ENCODE peak calls at places on chromosomes 11 and 22, in four cellular contexts. V is CD8-positive, alpha-beta T cell; C is NB4; X is A549. D is an unnamed sample.

GRCh38 chr11:122308286-122308685 is 192.3 kb upstream of the BLID start:
- DNase-seq in X (no peak), C (no peak), V (no peak), D (no peak)

GRCh38 chr11:114354076-114354475 is 46.2 kb downstream of the C11orf71 start:
- DNase-seq in V (no peak), C (no peak), X (no peak), D (no peak)

GRCh38 chr22:41781508-41781906 is 19.0 kb upstream of the CCDC134 start:
- DNase-seq in C (no peak), X (no peak), V (peak; percentile 44), D (no peak)

GRCh38 chr11:17550455-17551346 is 3.6 kb downstream of the OTOG start:
- DNase-seq in X (no peak), C (peak; percentile 54), V (no peak), D (no peak)

GRCh38 chr11:62546937-62547625 is 475 bp upstream of the AHNAK start:
- DNase-seq in X (peak; percentile 66), V (no peak), C (peak; percentile 81), D (no peak)

GRCh38 chr22:40265783-40266182 is 80.5 kb upstream of the ADSL start:
- DNase-seq in X (no peak), C (peak; percentile 48), V (no peak), D (peak; percentile 12)

GRCh38 chr22:24435861-24436351 is 8.5 kb downstream of the ADORA2A start:
- DNase-seq in V (no peak), X (no peak), C (no peak), D (no peak)

GRCh38 chr11:46239801-46240061 is 37.7 kb upstream of the CREB3L1 start:
- DNase-seq in V (no peak), C (no peak), X (no peak), D (no peak)

GRCh38 chr11:75485742-75486141 is 40.0 kb downstream of the GDPD5 start:
- DNase-seq in C (no peak), X (no peak), V (no peak), D (no peak)

GRCh38 chr11:105220175-105220574 is 80.6 kb upstream of the CARD18 start:
- DNase-seq in C (peak; percentile 55), X (no peak), V (no peak), D (no peak)

GRCh38 chr22:26648011-26648497 is 9.3 kb upstream of the MIAT start:
- DNase-seq in X (no peak), C (no peak), V (peak; percentile 59), D (peak; percentile 79)

GRCh38 chr22:19965771-19966709 is 24.4 kb upstream of the TXNRD2 start:
- DNase-seq in V (no peak), C (peak; percentile 68), X (no peak), D (no peak)

GRCh38 chr11:2093575-2094353 is 45.4 kb downstream of the IGF2 start:
- DNase-seq in V (no peak), C (no peak), X (no peak), D (no peak)

GRCh38 chr11:77710358-77710757 is 72.8 kb upstream of the CLNS1A start:
- DNase-seq in V (no peak), X (no peak), C (no peak), D (no peak)

GRCh38 chr22:11616811-11617210 is 3911.2 kb upstream of the OR11H1 start:
- DNase-seq in X (no peak), C (no peak), V (no peak), D (no peak)

GRCh38 chr22:23183107-23183698 is 2.9 kb downstream of the BCR start:
- DNase-seq in V (no peak), C (peak; percentile 61), X (no peak), D (peak; percentile 34)

GRCh38 chr11:26621147-26621546 is 49.1 kb upstream of the MUC15 start:
- DNase-seq in C (no peak), V (no peak), X (peak; percentile 78), D (no peak)

GRCh38 chr22:22754268-22754657 is 109.8 kb downstream of the GGTLC2 start:
- DNase-seq in C (no peak), V (no peak), X (no peak), D (no peak)

GRCh38 chr22:38205261-38206128 is 3.7 kb downstream of the MAFF start:
- DNase-seq in C (no peak), X (no peak), V (no peak), D (no peak)

GRCh38 chr11:61922539-61922938 is 5.2 kb upstream of the RAB3IL1 start:
- DNase-seq in C (peak; percentile 71), X (no peak), V (no peak), D (no peak)

GRCh38 chr11:79236541-79236971 is 204.3 kb downstream of the TENM4 start:
- DNase-seq in X (no peak), C (no peak), V (no peak), D (no peak)

GRCh38 chr11:114821626-114822025 is 143.3 kb downstream of the NXPE2 start:
- DNase-seq in V (no peak), C (peak; percentile 17), X (no peak), D (peak; percentile 52)

GRCh38 chr11:38543951-38544350 is 1945.9 kb upstream of the RAG2 start:
- DNase-seq in V (no peak), C (no peak), X (no peak), D (no peak)

GRCh38 chr11:67102664-67103063 is 16.4 kb upstream of the KDM2A start:
- DNase-seq in V (no peak), X (no peak), C (no peak), D (no peak)

GRCh38 chr11:125300791-125301218 is 136.3 kb downstream of the PKNOX2 start:
- DNase-seq in C (peak; percentile 8), X (peak; percentile 8), V (no peak), D (no peak)

GRCh38 chr11:124800226-124800929 is at the start of gene MSANTD2:
- DNase-seq in C (peak; percentile 83), V (peak; percentile 67), X (peak; percentile 68), D (peak; percentile 39)

GRCh38 chr11:118227865-118228785 is 3.3 kb upstream of the JAML start:
- DNase-seq in X (no peak), V (no peak), C (peak; percentile 81), D (no peak)

DNA sequence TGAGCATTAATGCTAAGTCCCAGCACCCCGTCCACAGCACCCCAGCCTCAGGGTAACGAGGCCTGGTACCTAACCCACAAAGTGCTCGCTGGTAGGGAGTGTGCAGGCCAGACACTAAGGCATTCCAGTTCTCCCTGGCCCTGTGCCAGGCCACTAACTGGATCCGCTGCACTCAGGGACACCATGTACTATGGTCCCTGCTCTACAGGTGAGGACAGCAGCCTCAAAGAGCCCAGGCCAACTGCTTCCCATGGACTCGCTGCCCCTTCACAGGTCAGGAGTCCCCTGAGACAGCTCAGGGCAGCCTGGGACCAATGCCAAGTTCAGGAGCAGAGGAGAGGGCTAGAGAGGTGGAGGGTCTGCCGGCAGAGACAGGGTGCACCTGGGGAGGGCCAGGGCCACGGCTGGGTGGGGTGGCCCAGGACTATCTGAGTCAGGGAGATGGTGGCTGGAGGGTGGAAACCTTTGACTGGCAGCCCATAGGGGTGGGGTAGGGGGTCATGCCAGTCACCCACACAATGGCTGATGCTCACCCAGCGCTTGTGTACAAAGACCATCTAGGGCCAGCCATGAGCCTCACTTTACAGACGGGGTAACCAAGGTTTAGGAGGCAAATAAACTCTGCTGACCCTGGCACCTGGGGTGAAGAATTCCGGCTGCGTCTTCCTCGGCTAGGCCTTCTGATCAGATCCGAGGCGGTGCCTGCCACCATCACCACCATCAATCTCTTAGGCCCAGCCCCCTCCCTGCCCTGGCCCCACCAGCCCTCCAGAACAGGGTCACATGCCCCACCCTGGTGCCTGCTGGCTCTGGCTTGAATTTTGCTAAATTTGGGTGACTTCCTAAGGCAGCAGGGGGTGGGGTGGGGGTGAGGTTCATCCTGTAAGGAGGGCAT is 5.6 kb downstream of the OSBPL5 start:
- DNase-seq in V (peak; percentile 15), X (no peak), C (no peak), D (no peak)
- H3K4me3 ChIP-seq in V (no peak overlapping the region), X (no peak overlapping the region), C (peak overlapping the region; percentile 58), D (no peak overlapping the region)

GRCh38 chr11:9675691-9676090 is 11.8 kb downstream of the SWAP70 start:
- DNase-seq in X (no peak), C (no peak), V (no peak), D (no peak)
- H3K4me3 ChIP-seq in X (no peak overlapping the region), C (no peak overlapping the region), V (no peak overlapping the region), D (no peak overlapping the region)

DNA sequence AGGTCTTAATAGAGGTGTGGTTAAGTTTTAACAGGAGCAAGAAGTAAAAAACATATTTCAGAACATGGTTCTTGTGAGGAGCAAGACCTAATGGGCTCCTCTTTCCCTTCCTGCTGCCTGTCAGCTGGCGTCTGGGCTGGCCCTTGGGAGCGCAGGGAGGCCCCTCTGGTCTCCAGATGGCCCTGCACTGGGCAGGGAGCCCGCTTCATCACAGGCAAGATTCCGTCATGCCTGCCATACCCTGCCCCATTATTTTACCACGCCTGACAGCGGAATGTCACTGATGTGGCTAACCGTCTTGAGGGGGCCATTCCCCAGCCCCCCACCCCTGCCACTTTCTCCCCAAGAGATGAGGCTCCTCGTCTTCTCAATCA is 17.3 kb upstream of the EFCAB6 start:
- DNase-seq in C (no peak), V (no peak), X (no peak), D (no peak)
- H3K4me3 ChIP-seq in C (no peak overlapping the region), V (no peak overlapping the region), X (no peak overlapping the region), D (no peak overlapping the region)

GRCh38 chr22:36979511-36979910 is 39.7 kb downstream of the TST start:
- DNase-seq in X (no peak), C (no peak), V (no peak), D (no peak)

GRCh38 chr22:36981247-36981775 is 37.9 kb downstream of the TST start:
- DNase-seq in C (no peak), V (no peak), X (no peak), D (no peak)

GRCh38 chr22:36979016-36979415 is 40.2 kb downstream of the TST start:
- DNase-seq in V (no peak), C (no peak), X (no peak), D (no peak)

GRCh38 chr22:36977401-36977861 is 41.8 kb downstream of the TST start:
- DNase-seq in X (peak; percentile 70), C (peak; percentile 81), V (peak; percentile 89), D (peak; percentile 65)

GRCh38 chr22:36977947-36978660 is 41.1 kb downstream of the TST start:
- DNase-seq in X (peak; percentile 82), V (peak; percentile 91), C (peak; percentile 87), D (peak; percentile 81)
- H3K4me3 ChIP-seq in X (peak overlapping the region; percentile 46), V (peak overlapping the region; percentile 50), C (peak overlapping the region; percentile 60), D (peak overlapping the region; percentile 63)

GRCh38 chr11:444397-445144 is 2.8 kb upstream of the ANO9 start:
- DNase-seq in V (no peak), C (no peak), X (no peak), D (no peak)
- H3K4me3 ChIP-seq in V (no peak overlapping the region), C (no peak overlapping the region), X (no peak overlapping the region), D (no peak overlapping the region)

D was measured in Jurkat, Clone E6-1.